ENCODE peak calls at places on chromosome 17, in four cellular contexts. One of them, this sample, is unnamed.

GRCh38 chr17:28390123-28390522 is 15.9 kb downstream of the SLC46A1 start:
- DNase-seq in SK-N-SH: no peak
- DNase-seq in omental fat pad: no peak
- DNase-seq in endothelial cell: no peak
- DNase-seq in this sample: no peak

GRCh38 chr17:35046740-35047283 is 16.7 kb downstream of the RFFL start:
- DNase-seq in SK-N-SH: peak
- DNase-seq in endothelial cell: no peak
- DNase-seq in omental fat pad: no peak
- DNase-seq in this sample: peak

GRCh38 chr17:44066204-44066930 is at the start of gene LSM12:
- DNase-seq in SK-N-SH: peak
- DNase-seq in omental fat pad: peak
- DNase-seq in endothelial cell: peak
- DNase-seq in this sample: peak

GRCh38 chr17:1188812-1189211 is 9.0 kb upstream of the ABR start:
- DNase-seq in SK-N-SH: no peak
- DNase-seq in omental fat pad: peak
- DNase-seq in endothelial cell: no peak
- DNase-seq in this sample: no peak

GRCh38 chr17:41624208-41625101 is at the start of gene KRT17:
- DNase-seq in omental fat pad: no peak
- DNase-seq in SK-N-SH: no peak
- DNase-seq in endothelial cell: no peak
- DNase-seq in this sample: no peak

GRCh38 chr17:15398736-15399331 is 57.4 kb upstream of the TEKT3 start:
- DNase-seq in endothelial cell: no peak
- DNase-seq in SK-N-SH: peak
- DNase-seq in omental fat pad: no peak
- DNase-seq in this sample: no peak

GRCh38 chr17:36755586-36755985 is 154.2 kb downstream of the MRM1 start:
- DNase-seq in SK-N-SH: peak
- DNase-seq in omental fat pad: no peak
- DNase-seq in endothelial cell: peak
- DNase-seq in this sample: peak

GRCh38 chr17:59492091-59492451 is 73.3 kb upstream of the DHX40 start:
- DNase-seq in omental fat pad: no peak
- DNase-seq in endothelial cell: no peak
- DNase-seq in SK-N-SH: no peak
- DNase-seq in this sample: no peak

GRCh38 chr17:19306160-19307111 is 56.1 kb downstream of the B9D1 start:
- DNase-seq in endothelial cell: no peak
- DNase-seq in SK-N-SH: no peak
- DNase-seq in omental fat pad: no peak
- DNase-seq in this sample: peak

GRCh38 chr17:54956802-54957201 is 11.7 kb downstream of the COX11 start:
- DNase-seq in SK-N-SH: no peak
- DNase-seq in endothelial cell: no peak
- DNase-seq in omental fat pad: no peak
- DNase-seq in this sample: no peak

DNA sequence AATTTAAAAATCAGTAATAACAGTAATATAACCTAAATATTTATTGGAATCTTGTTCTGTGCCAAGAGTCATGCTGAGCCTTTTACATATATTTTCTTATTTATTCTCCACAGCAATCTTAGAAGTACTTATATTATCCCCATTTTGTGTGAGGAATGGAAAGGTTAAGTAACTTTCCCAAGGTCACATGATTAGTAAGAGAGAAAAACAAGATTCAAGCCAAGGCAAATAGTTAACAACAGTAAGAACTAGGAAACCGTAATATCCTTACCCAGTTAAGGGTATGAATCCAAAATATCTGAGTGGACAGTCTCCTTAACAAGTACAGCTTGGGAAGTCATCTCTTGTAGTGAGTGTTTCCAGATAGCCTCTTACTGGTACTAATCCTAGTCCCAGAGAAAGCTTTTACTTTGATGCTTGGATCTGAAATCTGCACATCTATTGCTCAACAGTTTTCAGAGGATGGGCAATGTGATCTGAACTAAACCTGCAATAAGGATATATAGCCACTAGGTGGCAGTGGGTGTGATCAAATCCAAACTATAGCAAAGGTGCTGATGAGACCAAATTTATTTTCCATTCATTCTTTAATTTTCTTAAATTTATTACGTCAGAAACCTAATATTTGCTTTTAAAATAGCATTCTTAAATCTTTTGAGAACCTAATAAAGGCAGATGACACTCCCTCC is 23.3 kb downstream of the SHISA6 start:
- DNase-seq in SK-N-SH: no peak
- DNase-seq in omental fat pad: no peak
- DNase-seq in endothelial cell: no peak
- DNase-seq in this sample: no peak
- TF ChIP-seq CTCF in SK-N-SH: peak
- TF ChIP-seq CTCF in omental fat pad: no peak
- TF ChIP-seq CTCF in endothelial cell: peak
- TF ChIP-seq CTCF in this sample: peak

GRCh38 chr17:81664051-81664470 is 2.3 kb downstream of the OXLD1 start:
- DNase-seq in endothelial cell: no peak
- DNase-seq in omental fat pad: no peak
- DNase-seq in SK-N-SH: no peak
- DNase-seq in this sample: no peak
- TF ChIP-seq CTCF in endothelial cell: no peak
- TF ChIP-seq CTCF in omental fat pad: no peak
- TF ChIP-seq CTCF in SK-N-SH: no peak
- TF ChIP-seq CTCF in this sample: no peak

GRCh38 chr17:82931696-82932060 is 91.9 kb upstream of the ZNF750 start:
- DNase-seq in SK-N-SH: no peak
- DNase-seq in omental fat pad: peak
- DNase-seq in endothelial cell: no peak
- DNase-seq in this sample: no peak

GRCh38 chr17:82932146-82933005 is 92.6 kb upstream of the ZNF750 start:
- DNase-seq in endothelial cell: no peak
- DNase-seq in SK-N-SH: no peak
- DNase-seq in omental fat pad: no peak
- DNase-seq in this sample: no peak

GRCh38 chr17:82933006-82933310 is 93.1 kb upstream of the ZNF750 start:
- DNase-seq in endothelial cell: no peak
- DNase-seq in omental fat pad: no peak
- DNase-seq in SK-N-SH: no peak
- DNase-seq in this sample: no peak

GRCh38 chr17:82935944-82936767 is 96.3 kb upstream of the ZNF750 start:
- DNase-seq in omental fat pad: no peak
- DNase-seq in endothelial cell: no peak
- DNase-seq in SK-N-SH: no peak
- DNase-seq in this sample: no peak

GRCh38 chr17:82933911-82934310 is 94.1 kb upstream of the ZNF750 start:
- DNase-seq in SK-N-SH: no peak
- DNase-seq in omental fat pad: peak
- DNase-seq in endothelial cell: no peak
- DNase-seq in this sample: no peak
- TF ChIP-seq CTCF in SK-N-SH: no peak
- TF ChIP-seq CTCF in omental fat pad: no peak
- TF ChIP-seq CTCF in endothelial cell: no peak
- TF ChIP-seq CTCF in this sample: no peak

GRCh38 chr17:76473541-76473985 is 6.2 kb downstream of the AANAT start:
- DNase-seq in SK-N-SH: peak
- DNase-seq in endothelial cell: peak
- DNase-seq in omental fat pad: no peak
- DNase-seq in this sample: no peak
- TF ChIP-seq CTCF in SK-N-SH: peak
- TF ChIP-seq CTCF in endothelial cell: peak
- TF ChIP-seq CTCF in omental fat pad: no peak
- TF ChIP-seq CTCF in this sample: peak

GRCh38 chr17:49259663-49260010 is 29.1 kb upstream of the PHOSPHO1 start:
- DNase-seq in endothelial cell: no peak
- DNase-seq in SK-N-SH: no peak
- DNase-seq in omental fat pad: no peak
- DNase-seq in this sample: no peak

GRCh38 chr17:49257296-49257695 is 26.7 kb upstream of the PHOSPHO1 start:
- DNase-seq in endothelial cell: no peak
- DNase-seq in omental fat pad: no peak
- DNase-seq in SK-N-SH: no peak
- DNase-seq in this sample: no peak

GRCh38 chr17:49260922-49261291 is 30.3 kb upstream of the PHOSPHO1 start:
- DNase-seq in omental fat pad: no peak
- DNase-seq in SK-N-SH: no peak
- DNase-seq in endothelial cell: no peak
- DNase-seq in this sample: no peak

GRCh38 chr17:49266233-49266632 is 35.6 kb upstream of the PHOSPHO1 start:
- DNase-seq in endothelial cell: no peak
- DNase-seq in omental fat pad: no peak
- DNase-seq in SK-N-SH: no peak
- DNase-seq in this sample: no peak

DNA sequence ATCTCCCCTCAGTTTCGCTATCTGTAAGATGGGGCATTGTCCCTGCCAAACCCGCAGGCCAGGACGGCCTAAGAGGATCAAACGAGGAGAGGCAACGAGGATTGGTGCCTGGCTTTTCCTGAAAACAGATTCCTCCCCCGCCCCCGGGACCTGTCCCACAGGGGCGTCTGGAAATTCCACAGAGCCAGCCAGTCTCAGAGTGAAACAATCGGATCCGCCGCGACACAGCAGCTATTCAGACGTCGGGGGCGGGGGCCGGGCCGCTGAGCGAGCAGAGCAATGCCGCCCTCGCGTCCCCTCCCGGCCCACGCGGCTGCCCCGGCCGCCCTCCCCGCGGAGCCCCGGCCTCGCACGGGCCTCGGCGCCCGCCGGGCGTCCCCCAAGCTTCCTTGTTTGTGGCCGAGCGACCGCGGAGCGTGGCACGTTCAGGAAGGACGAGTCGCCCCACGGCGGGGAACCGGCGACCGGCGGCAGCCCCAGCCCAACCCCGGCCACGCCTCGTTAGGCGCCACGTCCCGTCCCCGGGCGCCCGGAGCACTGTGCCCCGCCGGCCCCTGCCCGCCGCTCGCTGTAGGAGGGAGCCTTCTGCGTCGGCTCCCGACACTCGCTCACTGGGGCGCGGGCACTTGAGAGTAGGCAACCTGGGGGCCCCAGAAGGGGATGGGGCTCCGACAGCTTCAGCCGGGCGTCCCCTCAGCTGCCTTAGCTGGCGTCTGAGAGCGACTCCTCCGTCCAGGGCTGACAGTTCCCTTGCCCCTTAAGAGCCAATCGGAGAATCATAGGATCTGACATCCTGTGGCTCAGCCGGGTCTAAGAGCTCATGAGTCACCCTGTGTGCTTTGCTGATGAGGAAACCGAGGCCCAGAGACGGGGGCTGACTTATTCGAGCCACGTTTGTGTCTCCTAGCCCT is 29.7 kb upstream of the PHOSPHO1 start:
- DNase-seq in endothelial cell: peak
- DNase-seq in omental fat pad: peak
- DNase-seq in SK-N-SH: peak
- DNase-seq in this sample: peak
- TF ChIP-seq CTCF in endothelial cell: no peak
- TF ChIP-seq CTCF in omental fat pad: no peak
- TF ChIP-seq CTCF in SK-N-SH: no peak
- TF ChIP-seq CTCF in this sample: no peak

GRCh38 chr17:17033466-17033865 is 8.8 kb upstream of the MPRIP start:
- DNase-seq in endothelial cell: no peak
- DNase-seq in omental fat pad: no peak
- DNase-seq in SK-N-SH: no peak
- DNase-seq in this sample: no peak

GRCh38 chr17:17029938-17030337 is 12.3 kb upstream of the MPRIP start:
- DNase-seq in endothelial cell: no peak
- DNase-seq in omental fat pad: no peak
- DNase-seq in SK-N-SH: peak
- DNase-seq in this sample: no peak

GRCh38 chr17:17030515-17031211 is 11.6 kb upstream of the MPRIP start:
- DNase-seq in SK-N-SH: peak
- DNase-seq in endothelial cell: no peak
- DNase-seq in omental fat pad: no peak
- DNase-seq in this sample: no peak

GRCh38 chr17:17034028-17034427 is 8.2 kb upstream of the MPRIP start:
- DNase-seq in endothelial cell: no peak
- DNase-seq in SK-N-SH: no peak
- DNase-seq in omental fat pad: no peak
- DNase-seq in this sample: no peak

GRCh38 chr17:17032131-17032692 is 10.0 kb upstream of the MPRIP start:
- DNase-seq in SK-N-SH: peak
- DNase-seq in endothelial cell: no peak
- DNase-seq in omental fat pad: no peak
- DNase-seq in this sample: no peak
- TF ChIP-seq CTCF in SK-N-SH: no peak
- TF ChIP-seq CTCF in endothelial cell: no peak
- TF ChIP-seq CTCF in omental fat pad: no peak
- TF ChIP-seq CTCF in this sample: no peak

GRCh38 chr17:22703786-22704441 is 1011.6 kb downstream of the KCNJ18 start:
- DNase-seq in endothelial cell: no peak
- DNase-seq in SK-N-SH: peak
- DNase-seq in omental fat pad: no peak
- DNase-seq in this sample: no peak
- TF ChIP-seq CTCF in endothelial cell: no peak
- TF ChIP-seq CTCF in SK-N-SH: peak
- TF ChIP-seq CTCF in omental fat pad: no peak
- TF ChIP-seq CTCF in this sample: no peak

GRCh38 chr17:74008196-74008595 is 195.3 kb upstream of the RPL38 start:
- DNase-seq in SK-N-SH: peak
- DNase-seq in omental fat pad: no peak
- DNase-seq in endothelial cell: peak
- DNase-seq in this sample: no peak
- TF ChIP-seq CTCF in SK-N-SH: no peak
- TF ChIP-seq CTCF in omental fat pad: no peak
- TF ChIP-seq CTCF in endothelial cell: peak
- TF ChIP-seq CTCF in this sample: peak

GRCh38 chr17:38606646-38607611 is 1.2 kb upstream of the SRCIN1 start:
- DNase-seq in SK-N-SH: no peak
- DNase-seq in omental fat pad: no peak
- DNase-seq in endothelial cell: no peak
- DNase-seq in this sample: no peak
- TF ChIP-seq CTCF in SK-N-SH: no peak
- TF ChIP-seq CTCF in omental fat pad: no peak
- TF ChIP-seq CTCF in endothelial cell: no peak
- TF ChIP-seq CTCF in this sample: no peak

DNA sequence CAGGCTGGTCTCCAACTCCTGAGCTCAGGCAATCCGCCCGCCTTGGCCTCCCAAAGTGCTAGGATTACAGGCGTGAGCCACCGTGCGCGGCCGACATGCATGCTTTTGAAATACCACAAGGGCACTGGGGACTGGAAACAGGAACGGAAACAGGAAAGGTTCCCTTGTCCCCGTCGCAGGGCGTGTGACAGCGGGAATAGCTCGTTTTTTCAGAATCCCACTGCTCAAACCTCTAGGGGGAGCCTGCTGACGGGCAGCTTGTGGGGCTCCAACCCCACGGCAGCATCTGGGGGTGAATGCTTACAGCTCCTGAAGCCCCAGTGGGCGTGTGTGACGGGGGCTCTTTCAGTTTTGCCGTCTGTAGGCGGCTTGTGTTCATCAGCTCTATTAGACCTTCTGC is 18.8 kb upstream of the ASGR2 start:
- DNase-seq in omental fat pad: no peak
- DNase-seq in endothelial cell: peak
- DNase-seq in SK-N-SH: peak
- DNase-seq in this sample: no peak
- TF ChIP-seq CTCF in omental fat pad: no peak
- TF ChIP-seq CTCF in endothelial cell: peak
- TF ChIP-seq CTCF in SK-N-SH: peak
- TF ChIP-seq CTCF in this sample: peak